ENCODE peak calls at places on chromosomes 4 and X, in five cellular contexts. One of them, this sample, is unnamed.
A peak's percentile ranks its signal among the peaks of the same experiment; 100 is the strongest.

GRCh38 chrX:41293269-41293668 is 40.7 kb upstream of the DDX3X start:
- DNase-seq in glutamatergic neuron: no peak
- DNase-seq in tibial nerve: no peak
- DNase-seq in PC-9: no peak
- DNase-seq in sigmoid colon: no peak
- DNase-seq in this sample: no peak

GRCh38 chrX:154458954-154459829 is 1.1 kb downstream of the PLXNA3 start:
- DNase-seq in glutamatergic neuron: peak; percentile 46
- DNase-seq in tibial nerve: no peak
- DNase-seq in PC-9: peak; percentile 67
- DNase-seq in sigmoid colon: no peak
- DNase-seq in this sample: peak; percentile 52

GRCh38 chrX:85107407-85107806 is 103.7 kb downstream of the APOOL start:
- DNase-seq in glutamatergic neuron: no peak
- DNase-seq in tibial nerve: no peak
- DNase-seq in PC-9: no peak
- DNase-seq in sigmoid colon: no peak
- DNase-seq in this sample: no peak

GRCh38 chr4:7955393-7955792 is 15.7 kb upstream of the AFAP1 start:
- DNase-seq in glutamatergic neuron: no peak
- DNase-seq in tibial nerve: no peak
- DNase-seq in PC-9: no peak
- DNase-seq in sigmoid colon: no peak
- DNase-seq in this sample: no peak

GRCh38 chr4:26273308-26273980 is 47.4 kb upstream of the RBPJ start:
- DNase-seq in glutamatergic neuron: no peak
- DNase-seq in tibial nerve: no peak
- DNase-seq in PC-9: no peak
- DNase-seq in sigmoid colon: peak; percentile 71
- DNase-seq in this sample: no peak

GRCh38 chr4:123785515-123785914 is 388.9 kb downstream of the SPRY1 start:
- DNase-seq in glutamatergic neuron: no peak
- DNase-seq in tibial nerve: peak; percentile 43
- DNase-seq in PC-9: no peak
- DNase-seq in sigmoid colon: peak; percentile 89
- DNase-seq in this sample: no peak

GRCh38 chr4:53196872-53197759 is 168.7 kb downstream of the SCFD2 start:
- DNase-seq in glutamatergic neuron: no peak
- DNase-seq in tibial nerve: no peak
- DNase-seq in PC-9: no peak
- DNase-seq in sigmoid colon: no peak
- DNase-seq in this sample: peak; percentile 9

GRCh38 chr4:1261107-1261928 is 12.4 kb upstream of the CTBP1 start:
- DNase-seq in glutamatergic neuron: no peak
- DNase-seq in tibial nerve: no peak
- DNase-seq in PC-9: no peak
- DNase-seq in sigmoid colon: no peak
- DNase-seq in this sample: no peak

GRCh38 chrX:118216488-118216887 is 99.9 kb upstream of the KLHL13 start:
- DNase-seq in glutamatergic neuron: no peak
- DNase-seq in tibial nerve: no peak
- DNase-seq in PC-9: no peak
- DNase-seq in sigmoid colon: no peak
- DNase-seq in this sample: no peak

GRCh38 chr4:108168672-108169562 is at the start of gene LEF1:
- DNase-seq in glutamatergic neuron: peak; percentile 64
- DNase-seq in tibial nerve: no peak
- DNase-seq in PC-9: peak; percentile 63
- DNase-seq in sigmoid colon: no peak
- DNase-seq in this sample: no peak

DNA sequence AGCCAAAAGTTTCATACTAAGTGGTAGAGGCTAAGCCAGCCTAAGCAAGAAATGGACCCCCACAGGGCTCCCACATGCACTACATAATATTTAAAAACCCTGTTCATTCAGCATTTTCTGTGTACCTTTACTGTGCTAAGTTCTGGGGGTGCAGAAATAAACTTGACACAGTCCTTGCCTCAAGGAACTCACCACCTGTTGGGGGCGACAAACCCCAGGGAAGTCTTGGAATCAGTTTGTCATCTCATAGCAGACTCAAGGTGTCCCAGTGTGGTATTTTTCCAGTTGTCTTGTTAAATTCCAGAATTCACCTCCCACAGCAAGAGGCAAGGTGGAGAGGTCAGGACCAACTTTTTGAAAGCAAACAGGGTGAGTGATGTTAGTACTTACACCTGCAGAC is 43.1 kb downstream of the ATG4A start:
- DNase-seq in glutamatergic neuron: no peak
- DNase-seq in tibial nerve: no peak
- DNase-seq in PC-9: no peak
- DNase-seq in sigmoid colon: no peak
- DNase-seq in this sample: no peak
- TF ChIP-seq CTCF in glutamatergic neuron: no peak
- TF ChIP-seq CTCF in tibial nerve: no peak
- TF ChIP-seq CTCF in PC-9: no peak
- TF ChIP-seq CTCF in sigmoid colon: no peak
- TF ChIP-seq CTCF in this sample: no peak

DNA sequence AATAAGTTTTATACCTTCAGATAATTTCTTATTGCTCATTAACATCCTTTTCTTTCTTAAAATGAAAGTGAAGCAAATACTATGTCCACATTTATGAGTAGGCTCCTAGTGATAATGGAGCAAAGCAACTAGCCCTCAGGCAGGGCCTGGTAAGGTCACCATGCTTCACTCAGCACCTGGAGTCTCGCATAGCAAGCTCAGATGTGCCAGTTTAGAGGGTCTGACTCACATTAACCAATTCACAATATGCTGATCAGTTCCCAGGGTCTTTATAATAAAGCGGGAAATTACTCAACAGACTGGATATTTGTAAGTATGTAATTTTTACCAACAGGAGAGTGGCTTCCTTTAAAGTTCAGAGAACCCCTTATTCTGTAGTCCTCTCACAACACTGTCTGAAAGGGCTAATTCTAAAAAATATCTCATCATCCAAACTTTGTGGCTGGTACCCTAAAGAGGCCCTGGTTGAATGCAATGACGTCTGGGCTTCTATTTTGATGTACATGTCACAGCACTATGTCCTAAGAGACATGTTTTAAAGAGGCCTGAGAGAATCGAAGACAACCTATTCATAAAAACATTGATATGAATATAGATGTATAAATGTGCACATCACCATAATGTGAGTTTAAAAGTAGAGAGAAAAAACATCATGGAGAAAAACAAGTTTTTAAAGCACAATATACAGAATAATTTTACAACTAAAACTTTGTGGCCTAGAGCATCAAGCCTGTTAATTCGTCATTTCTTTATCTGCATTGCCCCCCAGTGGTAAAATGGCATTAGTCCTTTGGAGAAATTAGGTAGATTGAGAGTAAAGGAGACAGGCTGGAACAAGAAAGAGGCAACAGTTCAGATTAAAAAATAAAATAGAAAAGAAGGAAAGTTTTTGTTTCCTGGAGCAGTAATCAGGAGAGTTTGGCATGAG is 44.3 kb downstream of the IL21 start:
- DNase-seq in glutamatergic neuron: no peak
- DNase-seq in tibial nerve: no peak
- DNase-seq in PC-9: peak; percentile 6
- DNase-seq in sigmoid colon: no peak
- DNase-seq in this sample: peak; percentile 42
- TF ChIP-seq CTCF in glutamatergic neuron: peak; percentile 22
- TF ChIP-seq CTCF in tibial nerve: peak; percentile 33
- TF ChIP-seq CTCF in PC-9: peak; percentile 79
- TF ChIP-seq CTCF in sigmoid colon: peak; percentile 10
- TF ChIP-seq CTCF in this sample: peak; percentile 45

GRCh38 chr4:47330856-47331255 is 132.6 kb downstream of the COMMD8 start:
- DNase-seq in glutamatergic neuron: no peak
- DNase-seq in tibial nerve: no peak
- DNase-seq in PC-9: no peak
- DNase-seq in sigmoid colon: no peak
- DNase-seq in this sample: no peak

DNA sequence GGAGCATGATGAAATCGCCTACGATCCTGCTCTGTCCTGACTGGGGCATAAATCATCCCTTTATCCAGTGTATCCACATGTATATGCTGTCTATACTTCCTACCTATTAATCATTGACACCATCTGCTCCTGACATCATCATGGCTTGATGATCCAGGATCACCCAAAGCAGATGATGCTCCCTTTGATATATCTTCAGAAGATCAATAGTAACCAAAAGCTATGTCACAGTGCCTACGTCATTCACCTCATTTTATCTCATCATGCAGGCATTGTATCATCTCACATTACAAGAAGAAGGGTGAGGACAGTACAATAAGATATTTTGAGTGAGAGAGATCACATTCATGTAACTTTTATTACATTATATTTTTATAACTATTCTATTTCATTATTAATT is 137.4 kb downstream of the COMMD8 start:
- DNase-seq in glutamatergic neuron: no peak
- DNase-seq in tibial nerve: no peak
- DNase-seq in PC-9: no peak
- DNase-seq in sigmoid colon: no peak
- DNase-seq in this sample: no peak
- TF ChIP-seq CTCF in glutamatergic neuron: no peak
- TF ChIP-seq CTCF in tibial nerve: no peak
- TF ChIP-seq CTCF in PC-9: no peak
- TF ChIP-seq CTCF in sigmoid colon: no peak
- TF ChIP-seq CTCF in this sample: no peak

DNA sequence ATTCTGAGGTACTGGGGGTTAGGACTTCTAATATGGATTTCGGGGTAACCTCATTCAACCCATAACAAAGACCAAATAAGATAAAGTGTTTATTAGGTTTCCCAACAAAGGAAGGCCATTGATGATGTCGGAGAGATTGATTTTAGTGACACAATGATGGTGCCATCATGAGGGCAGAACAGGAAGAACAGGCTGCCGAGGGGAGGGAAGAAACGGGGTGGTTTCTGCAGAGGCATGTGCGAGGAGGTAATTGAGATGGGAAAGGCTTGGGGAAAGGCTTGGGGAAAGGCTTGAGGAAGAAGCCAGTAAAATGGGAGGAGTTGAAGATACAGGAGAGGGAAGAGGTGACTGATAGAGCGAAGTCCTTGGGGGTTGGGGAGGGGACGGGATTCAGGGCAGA is 6.2 kb downstream of the HPSE start:
- DNase-seq in glutamatergic neuron: no peak
- DNase-seq in tibial nerve: no peak
- DNase-seq in PC-9: no peak
- DNase-seq in sigmoid colon: no peak
- DNase-seq in this sample: no peak
- TF ChIP-seq CTCF in glutamatergic neuron: no peak
- TF ChIP-seq CTCF in tibial nerve: no peak
- TF ChIP-seq CTCF in PC-9: no peak
- TF ChIP-seq CTCF in sigmoid colon: no peak
- TF ChIP-seq CTCF in this sample: no peak

DNA sequence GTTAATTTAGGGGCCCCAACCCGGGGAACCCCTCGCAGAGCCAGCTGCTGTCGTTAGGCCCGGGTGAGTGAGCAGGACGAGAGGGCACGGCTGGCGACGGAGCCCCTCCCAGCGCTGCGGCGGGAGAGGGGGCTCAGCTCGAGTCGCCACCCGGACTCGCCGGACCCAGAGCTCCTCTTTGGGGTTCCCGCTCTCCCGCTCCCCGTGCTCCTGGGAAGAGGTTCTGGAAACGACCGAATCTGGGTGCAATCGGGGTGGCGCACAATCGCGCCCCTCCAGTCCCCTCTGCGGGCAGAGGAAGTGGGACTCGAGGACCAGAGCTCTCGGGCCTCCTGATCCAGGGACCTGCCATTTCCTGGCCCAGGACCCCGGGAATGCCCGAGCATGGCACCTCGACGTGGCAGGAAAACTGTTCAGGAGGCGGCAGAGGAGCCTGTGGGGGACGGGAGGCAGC is 37.3 kb upstream of the ARAF start:
- DNase-seq in glutamatergic neuron: peak; percentile 11
- DNase-seq in tibial nerve: no peak
- DNase-seq in PC-9: no peak
- DNase-seq in sigmoid colon: peak; percentile 58
- DNase-seq in this sample: no peak
- TF ChIP-seq CTCF in glutamatergic neuron: peak; percentile 26
- TF ChIP-seq CTCF in tibial nerve: no peak
- TF ChIP-seq CTCF in PC-9: no peak
- TF ChIP-seq CTCF in sigmoid colon: no peak
- TF ChIP-seq CTCF in this sample: no peak

GRCh38 chr4:70902577-70903281 is 560 bp downstream of the MOB1B start:
- DNase-seq in glutamatergic neuron: no peak
- DNase-seq in tibial nerve: no peak
- DNase-seq in PC-9: no peak
- DNase-seq in sigmoid colon: no peak
- DNase-seq in this sample: no peak

GRCh38 chr4:70903282-70903603 is 1.1 kb downstream of the MOB1B start:
- DNase-seq in glutamatergic neuron: no peak
- DNase-seq in tibial nerve: no peak
- DNase-seq in PC-9: no peak
- DNase-seq in sigmoid colon: no peak
- DNase-seq in this sample: no peak

GRCh38 chr4:70901607-70901983 is 574 bp upstream of the MOB1B start:
- DNase-seq in glutamatergic neuron: no peak
- DNase-seq in tibial nerve: no peak
- DNase-seq in PC-9: no peak
- DNase-seq in sigmoid colon: no peak
- DNase-seq in this sample: no peak

GRCh38 chr4:70901984-70902576 is at the start of gene MOB1B:
- DNase-seq in glutamatergic neuron: peak; percentile 97
- DNase-seq in tibial nerve: peak; percentile 71
- DNase-seq in PC-9: peak; percentile 76
- DNase-seq in sigmoid colon: peak; percentile 92
- DNase-seq in this sample: peak; percentile 83
- TF ChIP-seq CTCF in glutamatergic neuron: peak; percentile 21
- TF ChIP-seq CTCF in tibial nerve: peak; percentile 47
- TF ChIP-seq CTCF in PC-9: peak; percentile 40
- TF ChIP-seq CTCF in sigmoid colon: peak; percentile 23
- TF ChIP-seq CTCF in this sample: no peak

GRCh38 chr4:127782275-127783025 is at the start of gene HSPA4L:
- DNase-seq in glutamatergic neuron: peak; percentile 73
- DNase-seq in tibial nerve: peak; percentile 25
- DNase-seq in PC-9: peak; percentile 23
- DNase-seq in sigmoid colon: peak; percentile 93
- DNase-seq in this sample: peak; percentile 58
- TF ChIP-seq CTCF in glutamatergic neuron: peak; percentile 46
- TF ChIP-seq CTCF in tibial nerve: no peak
- TF ChIP-seq CTCF in PC-9: no peak
- TF ChIP-seq CTCF in sigmoid colon: peak; percentile 12
- TF ChIP-seq CTCF in this sample: no peak

GRCh38 chrX:115894087-115894486 is 276.5 kb upstream of the AGTR2 start:
- DNase-seq in glutamatergic neuron: no peak
- DNase-seq in tibial nerve: no peak
- DNase-seq in PC-9: peak; percentile 45
- DNase-seq in sigmoid colon: no peak
- DNase-seq in this sample: no peak
- TF ChIP-seq CTCF in glutamatergic neuron: no peak
- TF ChIP-seq CTCF in tibial nerve: peak; percentile 31
- TF ChIP-seq CTCF in PC-9: peak; percentile 68
- TF ChIP-seq CTCF in sigmoid colon: no peak
- TF ChIP-seq CTCF in this sample: no peak

This sample was measured in Calu3.